ENCODE peak calls at places on chromosomes 3 and 15, in seven cellular contexts. One of them, this sample, is unnamed.

GRCh38 chr3:186653984-186654383 is 11.8 kb upstream of the HRG start:
- DNase-seq in neural progenitor cell: peak
- DNase-seq in aorta: no peak
- DNase-seq in PC-3: no peak
- DNase-seq in CD8-positive, alpha-beta memory T cell: no peak
- DNase-seq in fibroblast of pulmonary artery: peak
- DNase-seq in NT2/D1: peak
- DNase-seq in this sample: no peak

GRCh38 chr3:134211797-134212196 is 38.9 kb downstream of the RYK start:
- DNase-seq in neural progenitor cell: peak
- DNase-seq in aorta: no peak
- DNase-seq in PC-3: peak
- DNase-seq in CD8-positive, alpha-beta memory T cell: no peak
- DNase-seq in fibroblast of pulmonary artery: peak
- DNase-seq in NT2/D1: no peak
- DNase-seq in this sample: no peak

GRCh38 chr3:18338827-18339226 is 86.3 kb downstream of the SATB1 start:
- DNase-seq in neural progenitor cell: no peak
- DNase-seq in aorta: no peak
- DNase-seq in PC-3: no peak
- DNase-seq in CD8-positive, alpha-beta memory T cell: no peak
- DNase-seq in fibroblast of pulmonary artery: peak
- DNase-seq in NT2/D1: no peak
- DNase-seq in this sample: no peak

GRCh38 chr3:10437995-10438901 is 67.1 kb downstream of the ATP2B2 start:
- DNase-seq in neural progenitor cell: no peak
- DNase-seq in aorta: peak
- DNase-seq in PC-3: no peak
- DNase-seq in CD8-positive, alpha-beta memory T cell: no peak
- DNase-seq in fibroblast of pulmonary artery: peak
- DNase-seq in NT2/D1: no peak
- DNase-seq in this sample: peak

GRCh38 chr3:32951410-32951811 is at the start of gene CCR4:
- DNase-seq in neural progenitor cell: no peak
- DNase-seq in aorta: no peak
- DNase-seq in PC-3: no peak
- DNase-seq in CD8-positive, alpha-beta memory T cell: peak
- DNase-seq in fibroblast of pulmonary artery: peak
- DNase-seq in NT2/D1: no peak
- DNase-seq in this sample: no peak

GRCh38 chr3:15409239-15409638 is 18.1 kb downstream of the METTL6 start:
- DNase-seq in neural progenitor cell: no peak
- DNase-seq in aorta: no peak
- DNase-seq in PC-3: no peak
- DNase-seq in CD8-positive, alpha-beta memory T cell: no peak
- DNase-seq in fibroblast of pulmonary artery: peak
- DNase-seq in NT2/D1: no peak
- DNase-seq in this sample: no peak

GRCh38 chr3:81435050-81435449 is 326.4 kb downstream of the GBE1 start:
- DNase-seq in neural progenitor cell: no peak
- DNase-seq in aorta: no peak
- DNase-seq in PC-3: no peak
- DNase-seq in CD8-positive, alpha-beta memory T cell: no peak
- DNase-seq in fibroblast of pulmonary artery: no peak
- DNase-seq in NT2/D1: no peak
- DNase-seq in this sample: no peak

GRCh38 chr3:168812234-168812633 is 716.5 kb upstream of the GOLIM4 start:
- DNase-seq in neural progenitor cell: peak
- DNase-seq in aorta: no peak
- DNase-seq in PC-3: no peak
- DNase-seq in CD8-positive, alpha-beta memory T cell: no peak
- DNase-seq in fibroblast of pulmonary artery: no peak
- DNase-seq in NT2/D1: peak
- DNase-seq in this sample: no peak

GRCh38 chr15:66738116-66738515 is 36.1 kb downstream of the SMAD6 start:
- DNase-seq in neural progenitor cell: no peak
- DNase-seq in aorta: peak
- DNase-seq in PC-3: no peak
- DNase-seq in CD8-positive, alpha-beta memory T cell: no peak
- DNase-seq in fibroblast of pulmonary artery: no peak
- DNase-seq in NT2/D1: no peak
- DNase-seq in this sample: no peak

GRCh38 chr3:14374444-14374883 is 27.9 kb upstream of the SLC6A6 start:
- DNase-seq in neural progenitor cell: no peak
- DNase-seq in aorta: peak
- DNase-seq in PC-3: no peak
- DNase-seq in CD8-positive, alpha-beta memory T cell: no peak
- DNase-seq in fibroblast of pulmonary artery: no peak
- DNase-seq in NT2/D1: no peak
- DNase-seq in this sample: peak

GRCh38 chr3:117734431-117734830 is 1024.9 kb downstream of the TUSC7 start:
- DNase-seq in neural progenitor cell: no peak
- DNase-seq in aorta: no peak
- DNase-seq in PC-3: no peak
- DNase-seq in CD8-positive, alpha-beta memory T cell: no peak
- DNase-seq in fibroblast of pulmonary artery: no peak
- DNase-seq in NT2/D1: no peak
- DNase-seq in this sample: no peak

GRCh38 chr3:157608006-157608405 is 104.8 kb upstream of the VEPH1 start:
- DNase-seq in neural progenitor cell: no peak
- DNase-seq in aorta: no peak
- DNase-seq in PC-3: no peak
- DNase-seq in CD8-positive, alpha-beta memory T cell: no peak
- DNase-seq in fibroblast of pulmonary artery: no peak
- DNase-seq in NT2/D1: no peak
- DNase-seq in this sample: no peak

GRCh38 chr3:187742351-187743171 is 2.7 kb downstream of the BCL6 start:
- DNase-seq in neural progenitor cell: no peak
- DNase-seq in aorta: no peak
- DNase-seq in PC-3: peak
- DNase-seq in CD8-positive, alpha-beta memory T cell: no peak
- DNase-seq in fibroblast of pulmonary artery: peak
- DNase-seq in NT2/D1: no peak
- DNase-seq in this sample: peak

GRCh38 chr3:11477286-11477935 is 166.3 kb downstream of the VGLL4 start:
- DNase-seq in neural progenitor cell: peak
- DNase-seq in aorta: no peak
- DNase-seq in PC-3: peak
- DNase-seq in CD8-positive, alpha-beta memory T cell: no peak
- DNase-seq in fibroblast of pulmonary artery: peak
- DNase-seq in NT2/D1: no peak
- DNase-seq in this sample: no peak

GRCh38 chr15:78808550-78808949 is 2.7 kb downstream of the ADAMTS7 start:
- DNase-seq in neural progenitor cell: peak
- DNase-seq in aorta: no peak
- DNase-seq in PC-3: peak
- DNase-seq in CD8-positive, alpha-beta memory T cell: no peak
- DNase-seq in fibroblast of pulmonary artery: peak
- DNase-seq in NT2/D1: no peak
- DNase-seq in this sample: no peak

GRCh38 chr15:45678459-45679178 is 43.8 kb downstream of the SQOR start:
- DNase-seq in neural progenitor cell: no peak
- DNase-seq in aorta: no peak
- DNase-seq in PC-3: no peak
- DNase-seq in CD8-positive, alpha-beta memory T cell: no peak
- DNase-seq in fibroblast of pulmonary artery: no peak
- DNase-seq in NT2/D1: no peak
- DNase-seq in this sample: no peak

GRCh38 chr3:98994128-98994762 is 92.8 kb upstream of the DCBLD2 start:
- DNase-seq in neural progenitor cell: peak
- DNase-seq in aorta: no peak
- DNase-seq in PC-3: peak
- DNase-seq in CD8-positive, alpha-beta memory T cell: no peak
- DNase-seq in fibroblast of pulmonary artery: peak
- DNase-seq in NT2/D1: peak
- DNase-seq in this sample: no peak

GRCh38 chr15:31442203-31443090 is 115.8 kb downstream of the KLF13 start:
- DNase-seq in neural progenitor cell: peak
- DNase-seq in aorta: no peak
- DNase-seq in PC-3: peak
- DNase-seq in CD8-positive, alpha-beta memory T cell: no peak
- DNase-seq in fibroblast of pulmonary artery: peak
- DNase-seq in NT2/D1: no peak
- DNase-seq in this sample: no peak

GRCh38 chr15:31438601-31439265 is 112.1 kb downstream of the KLF13 start:
- DNase-seq in neural progenitor cell: no peak
- DNase-seq in aorta: no peak
- DNase-seq in PC-3: no peak
- DNase-seq in CD8-positive, alpha-beta memory T cell: no peak
- DNase-seq in fibroblast of pulmonary artery: no peak
- DNase-seq in NT2/D1: no peak
- DNase-seq in this sample: no peak

GRCh38 chr15:31439328-31439727 is 112.7 kb downstream of the KLF13 start:
- DNase-seq in neural progenitor cell: peak
- DNase-seq in aorta: no peak
- DNase-seq in PC-3: peak
- DNase-seq in CD8-positive, alpha-beta memory T cell: no peak
- DNase-seq in fibroblast of pulmonary artery: no peak
- DNase-seq in NT2/D1: no peak
- DNase-seq in this sample: no peak

GRCh38 chr15:31437686-31438085 is 111.1 kb downstream of the KLF13 start:
- DNase-seq in neural progenitor cell: no peak
- DNase-seq in aorta: no peak
- DNase-seq in PC-3: no peak
- DNase-seq in CD8-positive, alpha-beta memory T cell: peak
- DNase-seq in fibroblast of pulmonary artery: no peak
- DNase-seq in NT2/D1: no peak
- DNase-seq in this sample: no peak

GRCh38 chr15:31440754-31441298 is 114.2 kb downstream of the KLF13 start:
- DNase-seq in neural progenitor cell: peak
- DNase-seq in aorta: peak
- DNase-seq in PC-3: no peak
- DNase-seq in CD8-positive, alpha-beta memory T cell: no peak
- DNase-seq in fibroblast of pulmonary artery: peak
- DNase-seq in NT2/D1: no peak
- DNase-seq in this sample: peak
- H3K4me3 ChIP-seq in neural progenitor cell: peak
- H3K4me3 ChIP-seq in aorta: peak
- H3K4me3 ChIP-seq in PC-3: peak
- H3K4me3 ChIP-seq in CD8-positive, alpha-beta memory T cell: peak
- H3K4me3 ChIP-seq in fibroblast of pulmonary artery: peak
- H3K4me3 ChIP-seq in NT2/D1: peak
- H3K4me3 ChIP-seq in this sample: peak

DNA sequence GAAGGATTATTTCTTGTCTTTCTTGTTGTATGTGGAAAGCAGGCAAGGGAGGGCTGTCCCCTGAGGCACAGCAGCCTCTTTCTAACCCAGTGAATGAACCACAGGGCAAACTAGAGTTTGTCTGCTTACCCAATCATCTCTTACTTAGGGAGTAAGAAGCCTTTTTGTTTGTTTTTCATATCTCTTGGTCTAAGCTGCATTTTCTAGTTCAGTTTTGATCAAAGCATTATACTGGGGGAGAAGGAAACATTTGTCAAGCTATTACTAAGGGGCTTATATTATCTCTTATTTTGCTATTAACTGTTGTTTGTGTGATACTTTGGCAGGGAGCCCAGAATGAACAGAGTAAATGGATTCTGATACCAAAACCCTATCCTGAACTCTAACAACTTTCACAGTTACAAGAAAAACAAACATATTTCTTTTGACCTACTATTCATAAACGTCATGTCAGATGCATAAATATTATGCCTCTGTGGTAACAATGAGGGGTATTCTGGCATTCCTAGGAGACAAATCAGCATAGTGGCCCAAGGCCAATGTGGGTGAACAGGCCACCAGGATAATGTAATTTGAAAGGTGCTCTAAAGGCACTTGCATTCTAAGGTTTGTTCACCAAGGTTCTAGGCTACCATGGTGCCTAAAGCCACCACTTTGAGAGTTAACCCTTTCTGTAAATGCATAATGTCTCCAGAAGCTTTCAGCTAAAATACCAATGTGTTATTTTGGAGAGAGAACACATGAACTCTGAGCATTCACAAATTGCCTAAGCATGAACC is 271.6 kb upstream of the ZPLD1 start:
- DNase-seq in neural progenitor cell: no peak
- DNase-seq in aorta: peak
- DNase-seq in PC-3: peak
- DNase-seq in CD8-positive, alpha-beta memory T cell: no peak
- DNase-seq in fibroblast of pulmonary artery: peak
- DNase-seq in NT2/D1: no peak
- DNase-seq in this sample: peak
- H3K4me3 ChIP-seq in neural progenitor cell: no peak
- H3K4me3 ChIP-seq in aorta: no peak
- H3K4me3 ChIP-seq in PC-3: no peak
- H3K4me3 ChIP-seq in CD8-positive, alpha-beta memory T cell: no peak
- H3K4me3 ChIP-seq in fibroblast of pulmonary artery: no peak
- H3K4me3 ChIP-seq in NT2/D1: no peak
- H3K4me3 ChIP-seq in this sample: no peak

DNA sequence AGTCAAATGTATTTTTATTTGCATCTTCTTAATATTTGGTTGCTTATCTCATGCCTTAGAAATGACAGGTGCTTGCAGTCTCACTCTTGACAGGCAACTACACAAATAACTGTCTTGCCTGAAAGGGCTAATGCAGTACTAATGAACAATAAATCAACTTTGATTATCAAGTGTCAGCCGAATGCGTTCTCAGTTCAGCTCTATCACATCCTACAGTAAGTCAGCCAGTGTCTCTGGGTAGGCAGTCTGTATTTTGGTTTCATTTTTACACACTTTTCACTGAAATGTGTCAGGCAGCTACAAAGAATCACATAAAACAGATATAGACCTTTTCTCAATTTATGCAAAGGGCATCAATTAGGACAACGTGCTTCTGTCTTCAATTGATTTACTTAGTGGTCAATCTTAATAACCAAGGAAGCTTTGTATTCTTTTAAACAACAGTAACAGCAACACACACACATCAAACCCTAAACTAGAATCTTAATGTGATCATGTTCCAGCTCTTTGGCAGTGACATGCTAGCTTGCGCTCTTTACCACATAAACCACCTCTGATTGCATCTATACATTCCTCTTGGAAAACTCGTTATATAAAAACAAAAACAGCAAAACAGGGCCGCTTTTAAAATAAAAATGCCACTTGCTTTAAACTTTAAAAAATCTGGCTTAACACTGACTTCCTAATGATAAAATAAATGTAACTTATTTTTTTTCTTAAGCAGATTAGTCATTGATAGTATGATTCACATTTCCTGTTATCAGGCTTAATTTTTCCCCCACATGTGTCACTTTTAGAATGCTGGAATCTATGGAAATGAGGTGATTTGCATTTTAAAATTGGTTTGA is 520.4 kb downstream of the FOXP1 start:
- DNase-seq in neural progenitor cell: no peak
- DNase-seq in aorta: no peak
- DNase-seq in PC-3: peak
- DNase-seq in CD8-positive, alpha-beta memory T cell: no peak
- DNase-seq in fibroblast of pulmonary artery: peak
- DNase-seq in NT2/D1: no peak
- DNase-seq in this sample: no peak
- H3K4me3 ChIP-seq in neural progenitor cell: peak
- H3K4me3 ChIP-seq in aorta: peak
- H3K4me3 ChIP-seq in PC-3: peak
- H3K4me3 ChIP-seq in CD8-positive, alpha-beta memory T cell: peak
- H3K4me3 ChIP-seq in fibroblast of pulmonary artery: peak
- H3K4me3 ChIP-seq in NT2/D1: no peak
- H3K4me3 ChIP-seq in this sample: peak

DNA sequence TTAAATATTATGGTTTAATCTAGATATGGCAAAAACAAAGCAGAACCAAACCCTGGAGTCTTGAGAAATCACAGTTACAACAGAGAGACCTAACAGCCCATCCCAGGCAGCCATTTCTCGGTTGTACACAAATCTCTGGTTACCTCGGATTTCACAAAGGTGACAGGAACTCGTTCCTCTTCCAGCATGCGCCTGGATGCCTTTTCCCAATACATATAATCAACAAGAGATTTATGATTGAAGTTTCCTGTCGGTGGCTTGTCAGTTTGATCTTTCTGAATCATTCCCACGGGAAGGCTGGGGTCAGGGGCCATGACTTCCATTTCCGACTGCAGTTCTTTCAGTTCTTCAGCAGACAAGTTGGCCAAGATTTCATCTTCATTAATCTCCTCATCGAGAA is 445 bp downstream of the LMOD3 start:
- DNase-seq in neural progenitor cell: no peak
- DNase-seq in aorta: no peak
- DNase-seq in PC-3: no peak
- DNase-seq in CD8-positive, alpha-beta memory T cell: no peak
- DNase-seq in fibroblast of pulmonary artery: no peak
- DNase-seq in NT2/D1: no peak
- DNase-seq in this sample: peak
- H3K4me3 ChIP-seq in neural progenitor cell: no peak
- H3K4me3 ChIP-seq in aorta: no peak
- H3K4me3 ChIP-seq in PC-3: no peak
- H3K4me3 ChIP-seq in CD8-positive, alpha-beta memory T cell: no peak
- H3K4me3 ChIP-seq in fibroblast of pulmonary artery: no peak
- H3K4me3 ChIP-seq in NT2/D1: no peak
- H3K4me3 ChIP-seq in this sample: peak

This sample was measured in psoas muscle.